ENCODE peak calls at places on chromosomes 11 and 22, in five cellular contexts. S is Karpas-422, H is body of pancreas, D is cardiac muscle cell, I is A549. V is an unnamed sample. For H3K9me3, the result is how much of the 10 kb centered on the place peaks cover.

GRCh38 chr11:65894034-65894591 is 3.6 kb downstream of the CCDC85B start:
- DNase-seq in I (no peak), S (peak), H (no peak), D (no peak), V (no peak)

GRCh38 chr11:41459602-41460405 is at the start of gene LRRC4C:
- DNase-seq in H (no peak), D (no peak), I (no peak), S (no peak), V (no peak)

GRCh38 chr22:19679476-19680099 is 34.7 kb upstream of the SEPTIN5 start:
- DNase-seq in D (peak), H (peak), S (peak), I (peak), V (peak)

GRCh38 chr22:24450600-24450999 is 23.2 kb downstream of the ADORA2A start:
- DNase-seq in S (no peak), H (no peak), D (peak), I (no peak), V (no peak)

GRCh38 chr11:67301313-67301921 is 1.9 kb upstream of the SSH3 start:
- DNase-seq in D (no peak), S (no peak), H (no peak), I (no peak), V (peak)

GRCh38 chr11:63427971-63428508 is 58.5 kb downstream of the SLC22A9 start:
- DNase-seq in H (no peak), S (no peak), D (no peak), I (no peak), V (no peak)

GRCh38 chr11:65540290-65541092 is 15.6 kb downstream of the SCYL1 start:
- DNase-seq in S (peak), D (peak), I (peak), H (peak), V (peak)

GRCh38 chr22:27892064-27892463 is 27.0 kb downstream of the PITPNB start:
- DNase-seq in D (peak), H (no peak), I (no peak), S (no peak), V (no peak)

GRCh38 chr11:73415854-73416615 is 39.8 kb downstream of the RELT start:
- DNase-seq in D (no peak), H (no peak), I (no peak), S (no peak), V (no peak)

DNA sequence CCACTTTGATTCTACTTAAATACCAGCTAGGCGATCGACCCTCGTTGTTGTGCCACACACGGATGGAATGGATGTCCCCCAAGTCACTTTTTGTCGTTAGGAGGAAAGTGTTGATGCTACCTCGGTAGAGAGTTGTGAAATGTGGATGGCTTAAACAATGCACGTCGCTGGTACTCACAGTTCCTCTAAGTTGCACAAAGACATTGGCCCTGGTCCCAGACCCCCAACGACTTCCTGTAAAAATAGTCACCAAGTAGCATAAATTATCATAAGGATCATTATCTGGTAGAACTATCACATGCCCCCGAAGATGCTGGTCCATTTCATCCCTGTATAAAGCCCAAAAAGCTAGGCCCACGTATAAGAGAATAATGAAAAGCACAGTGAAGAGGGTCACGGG is 3.8 kb downstream of the PKDREJ start:
- DNase-seq in D (no peak), S (no peak), H (peak), I (no peak), V (no peak)
- H3K9me3 ChIP-seq in D (under half), S (under half), H (under half), I (under half), V (under half)

GRCh38 chr11:134583397-134583990 is 171.5 kb upstream of the B3GAT1 start:
- DNase-seq in D (no peak), H (no peak), I (no peak), S (no peak), V (no peak)

GRCh38 chr11:134585666-134586285 is 173.7 kb upstream of the B3GAT1 start:
- DNase-seq in S (no peak), D (no peak), I (no peak), H (no peak), V (no peak)

GRCh38 chr11:134586726-134587125 is 174.7 kb upstream of the B3GAT1 start:
- DNase-seq in H (no peak), I (no peak), D (no peak), S (no peak), V (no peak)

GRCh38 chr11:134584001-134584561 is 172.0 kb upstream of the B3GAT1 start:
- DNase-seq in H (no peak), D (no peak), I (no peak), S (no peak), V (no peak)

GRCh38 chr11:134584706-134585445 is 172.8 kb upstream of the B3GAT1 start:
- DNase-seq in S (no peak), D (no peak), H (peak), I (no peak), V (no peak)
- H3K9me3 ChIP-seq in S (under half), D (under half), H (under half), I (under half), V (under half)

GRCh38 chr11:50078001-50078400 is 45.3 kb downstream of the OR4C45 start:
- DNase-seq in H (no peak), D (no peak), I (no peak), S (no peak), V (no peak)
- H3K9me3 ChIP-seq in H (under half), D (under half), I (under half), S (under half), V (under half)

GRCh38 chr11:17368551-17368950 is 17.0 kb downstream of the NCR3LG1 start:
- DNase-seq in D (no peak), I (no peak), H (no peak), S (no peak), V (no peak)
- H3K9me3 ChIP-seq in D (under half), I (under half), H (under half), S (under half), V (under half)